ENCODE peak calls at places on chromosomes 4 and X, in ten cellular contexts. Z is GM23338, J is sigmoid colon, K is prostate gland, D is H1, H is upper lobe of left lung, R is HepG2, L is stomach, I is HCT116, M is suprapubic skin. G is an unnamed sample.

GRCh38 chr4:171880136-171880535 is 66.9 kb downstream of the GALNTL6 start:
- DNase-seq in D (no peak), J (no peak), L (no peak), I (peak; percentile 33), M (no peak), Z (no peak), R (no peak), K (no peak), H (no peak), G (no peak)

GRCh38 chr4:139084425-139085093 is 69.0 kb downstream of the NOCT start:
- DNase-seq in Z (no peak), R (peak; percentile 2), M (no peak), J (no peak), D (no peak), K (no peak), L (no peak), H (peak; percentile 94), I (no peak), G (peak; percentile 97)

GRCh38 chr4:83961575-83961974 is 425.7 kb downstream of the GPAT3 start:
- DNase-seq in I (no peak), H (no peak), L (no peak), D (no peak), R (no peak), M (no peak), J (no peak), Z (no peak), K (no peak), G (no peak)

GRCh38 chr4:113675731-113676707 is 85.5 kb downstream of the CAMK2D start:
- DNase-seq in K (no peak), J (no peak), I (no peak), L (no peak), R (peak; percentile 21), Z (no peak), H (no peak), D (no peak), M (no peak), G (no peak)

GRCh38 chr4:35228318-35228717 is 1016.0 kb downstream of the ARAP2 start:
- DNase-seq in I (no peak), M (no peak), R (no peak), J (no peak), Z (no peak), L (no peak), K (no peak), H (no peak), D (no peak), G (no peak)

GRCh38 chrX:135489542-135489941 is 30.9 kb upstream of the INTS6L start:
- DNase-seq in Z (no peak), J (no peak), I (no peak), K (no peak), D (no peak), L (no peak), M (no peak), R (no peak), H (no peak), G (no peak)

GRCh38 chr4:3767569-3768288 is 1.5 kb downstream of the ADRA2C start:
- DNase-seq in L (no peak), R (no peak), J (no peak), I (no peak), Z (peak; percentile 79), M (no peak), K (no peak), D (peak; percentile 63), H (no peak), G (no peak)

GRCh38 chrX:38452603-38453002 is 100.2 kb downstream of the OTC start:
- DNase-seq in I (no peak), D (no peak), H (no peak), K (no peak), L (no peak), R (no peak), Z (no peak), M (no peak), J (no peak), G (no peak)

GRCh38 chrX:115564243-115564642 is 3.3 kb downstream of the PLS3 start:
- DNase-seq in K (no peak), D (no peak), M (no peak), I (no peak), H (no peak), J (no peak), R (peak; percentile 10), L (no peak), Z (no peak), G (no peak)

GRCh38 chrX:115563633-115564182 is 2.7 kb downstream of the PLS3 start:
- DNase-seq in H (no peak), M (no peak), R (no peak), Z (no peak), I (no peak), L (no peak), K (no peak), J (no peak), D (no peak), G (no peak)

GRCh38 chrX:115562492-115562872 is 1.5 kb downstream of the PLS3 start:
- DNase-seq in R (peak; percentile 13), D (no peak), I (no peak), Z (peak; percentile 47), H (no peak), L (no peak), K (no peak), M (no peak), J (no peak), G (no peak)

GRCh38 chrX:115561605-115562491 is 874 bp downstream of the PLS3 start:
- DNase-seq in D (peak; percentile 52), R (peak; percentile 4), H (peak; percentile 49), L (peak; percentile 28), Z (peak; percentile 41), M (peak; percentile 66), J (peak; percentile 78), K (peak; percentile 10), I (no peak), G (no peak)

DNA sequence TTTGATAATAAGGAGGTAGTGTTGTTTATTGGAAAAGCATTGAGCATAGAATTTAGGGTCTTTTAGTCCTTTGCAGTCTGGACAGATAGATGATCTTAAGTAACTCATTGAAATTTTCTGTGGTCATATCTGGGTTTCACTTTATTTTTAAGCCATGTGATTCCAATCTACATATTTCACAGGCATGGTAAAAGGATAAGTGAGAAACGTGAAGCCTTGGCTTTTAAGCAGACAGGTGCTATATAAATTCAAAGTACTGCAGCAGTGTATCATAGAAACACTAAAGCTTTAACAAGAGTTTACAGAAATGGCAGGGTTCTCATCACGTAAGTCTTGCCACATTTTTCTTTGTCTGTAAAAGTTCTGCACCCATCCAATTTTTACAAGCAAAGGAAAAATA is 4.9 kb downstream of the PLS3 start:
- DNase-seq in I (no peak), Z (no peak), L (no peak), J (no peak), K (no peak), H (no peak), M (no peak), R (no peak), D (no peak), G (no peak)
- H3K4me3 ChIP-seq in I (no peak overlapping the region), Z (no peak overlapping the region), L (no peak overlapping the region), J (no peak overlapping the region), K (no peak overlapping the region), H (no peak overlapping the region), M (no peak overlapping the region), R (no peak overlapping the region), D (no peak overlapping the region), G (no peak overlapping the region)

GRCh38 chr4:118941149-118941548 is 52.5 kb downstream of the SYNPO2 start:
- DNase-seq in H (no peak), I (no peak), Z (no peak), L (no peak), M (no peak), J (peak; percentile 85), K (peak; percentile 53), D (no peak), R (peak; percentile 18), G (no peak)

GRCh38 chr4:118939169-118939779 is 50.6 kb downstream of the SYNPO2 start:
- DNase-seq in D (no peak), I (no peak), H (no peak), R (no peak), M (no peak), Z (peak; percentile 25), K (no peak), J (peak; percentile 68), L (no peak), G (no peak)

GRCh38 chr4:118947095-118947494 is 58.4 kb downstream of the SYNPO2 start:
- DNase-seq in Z (no peak), K (no peak), D (no peak), L (no peak), H (no peak), M (no peak), R (no peak), I (no peak), J (no peak), G (no peak)

GRCh38 chr4:118941799-118942198 is 53.1 kb downstream of the SYNPO2 start:
- DNase-seq in H (no peak), J (peak; percentile 56), L (no peak), Z (no peak), K (no peak), D (no peak), I (no peak), R (no peak), M (no peak), G (no peak)

DNA sequence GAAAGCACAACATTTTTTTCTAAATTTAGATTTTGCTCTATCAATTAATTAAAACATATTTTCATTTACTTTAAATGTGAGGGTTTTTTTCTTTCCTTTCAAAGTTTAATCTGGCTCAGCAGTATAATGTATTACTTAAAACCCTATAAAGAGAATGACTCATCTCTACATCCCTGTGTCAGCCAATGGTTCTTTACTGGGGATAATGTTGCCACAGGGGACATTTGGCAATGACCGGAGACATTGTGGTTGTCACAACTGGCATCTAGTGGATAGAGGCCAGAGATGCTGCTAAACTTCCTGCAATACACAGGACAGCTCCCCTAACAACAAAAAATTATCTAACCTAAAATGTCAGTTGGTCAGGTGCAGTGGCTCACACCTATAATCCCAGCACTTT is 53.8 kb downstream of the SYNPO2 start:
- DNase-seq in J (no peak), D (no peak), I (no peak), R (no peak), L (no peak), H (no peak), M (no peak), K (peak; percentile 31), Z (no peak), G (no peak)
- TF ChIP-seq POLR2AphosphoS5 in J (peak; percentile 11), D (no peak), I (no peak), R (no peak), L (no peak), H (no peak), M (no peak), K (peak; percentile 58), Z (no peak), G (no peak)

DNA sequence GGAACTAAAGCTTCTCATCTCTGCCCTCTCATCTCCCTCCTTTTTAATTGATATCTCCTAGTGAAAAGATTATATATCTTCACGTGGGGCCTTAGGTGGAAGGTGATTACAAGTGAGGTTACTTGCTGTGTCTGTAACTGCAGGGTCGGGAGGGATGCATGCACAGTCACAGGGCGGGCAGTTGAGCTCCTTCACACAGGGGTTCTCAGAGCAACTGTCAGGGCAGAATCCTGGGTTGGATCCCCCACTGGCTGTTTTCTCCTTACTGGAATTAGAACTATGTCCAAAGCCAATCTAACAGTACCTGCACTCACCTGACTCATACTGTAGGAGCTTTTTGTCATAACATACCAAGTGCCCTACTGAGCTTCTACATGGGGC is 141.1 kb downstream of the AASDH start:
- DNase-seq in H (no peak), K (no peak), J (no peak), D (no peak), L (no peak), M (no peak), I (no peak), R (no peak), Z (no peak), G (no peak)
- H3K27me3 ChIP-seq in H (no peaks in the 10 kb centered on the region), K (no peaks in the 10 kb centered on the region), J (no peaks in the 10 kb centered on the region), D (no peaks in the 10 kb centered on the region), L (no peaks in the 10 kb centered on the region), M (no peaks in the 10 kb centered on the region), I (no peaks in the 10 kb centered on the region), R (no peaks in the 10 kb centered on the region), Z (no peaks in the 10 kb centered on the region), G (no peaks in the 10 kb centered on the region)

GRCh38 chr4:89301902-89302301 is 5.7 kb downstream of the GPRIN3 start:
- DNase-seq in D (no peak), H (no peak), K (no peak), I (no peak), R (no peak), Z (no peak), L (no peak), J (no peak), M (no peak), G (no peak)
- H3K4me3 ChIP-seq in D (no peak overlapping the region), H (no peak overlapping the region), K (no peak overlapping the region), I (no peak overlapping the region), R (no peak overlapping the region), Z (no peak overlapping the region), L (no peak overlapping the region), J (no peak overlapping the region), M (no peak overlapping the region), G (no peak overlapping the region)